ENCODE peak calls at places on chromosomes 4 and X, in six cellular contexts. A is tibial artery, I is cardiac muscle cell, Y is PC-9, Z is heart right ventricle, P is heart left ventricle. T is an unnamed sample. For H3K27me3 and H3K36me3, the result is how much of the 10 kb centered on the place peaks cover.

GRCh38 chr4:152989554-152989970 is 53.4 kb downstream of the FHDC1 start:
- DNase-seq in A (no peak), I (no peak), Y (no peak), Z (no peak), P (no peak), T (no peak)

GRCh38 chrX:50751091-50751490 is 62.9 kb downstream of the SHROOM4 start:
- DNase-seq in A (no peak), I (no peak), Y (no peak), Z (no peak), P (no peak), T (no peak)

GRCh38 chr4:89640620-89641366 is 196.2 kb downstream of the SNCA start:
- DNase-seq in A (no peak), I (peak), Y (no peak), Z (peak), P (peak), T (peak)

GRCh38 chr4:33873791-33874190 is 2370.5 kb downstream of the ARAP2 start:
- DNase-seq in A (no peak), I (no peak), Y (no peak), Z (no peak), P (no peak), T (no peak)

GRCh38 chr4:68361146-68361589 is 11.3 kb upstream of the YTHDC1 start:
- DNase-seq in A (no peak), I (no peak), Y (peak), Z (no peak), P (no peak), T (no peak)

GRCh38 chr4:8768357-8768999 is 103.2 kb downstream of the HMX1 start:
- DNase-seq in A (peak), I (no peak), Y (no peak), Z (no peak), P (no peak), T (no peak)

GRCh38 chrX:40705658-40706312 is 29.6 kb downstream of the MED14 start:
- DNase-seq in A (no peak), I (no peak), Y (no peak), Z (no peak), P (no peak), T (no peak)

GRCh38 chr4:94338681-94339351 is 3.8 kb downstream of the HPGDS start:
- DNase-seq in A (no peak), I (no peak), Y (no peak), Z (no peak), P (no peak), T (no peak)

GRCh38 chrX:67544281-67544680 is 460 bp downstream of the AR start:
- DNase-seq in A (peak), I (peak), Y (no peak), Z (peak), P (no peak), T (peak)

GRCh38 chrX:17328837-17329236 is 46.2 kb upstream of the NHS start:
- DNase-seq in A (no peak), I (no peak), Y (no peak), Z (no peak), P (no peak), T (peak)

GRCh38 chr4:83238849-83239248 is 45.7 kb downstream of the COQ2 start:
- DNase-seq in A (no peak), I (no peak), Y (no peak), Z (no peak), P (no peak), T (no peak)

GRCh38 chrX:2577844-2578444 is 77.2 kb upstream of the DHRSX start:
- DNase-seq in A (no peak), I (no peak), Y (no peak), Z (no peak), P (no peak), T (peak)

GRCh38 chr4:10083331-10083769 is 33.2 kb downstream of the WDR1 start:
- DNase-seq in A (peak), I (no peak), Y (no peak), Z (no peak), P (peak), T (no peak)

GRCh38 chr4:112952301-112952700 is 97.2 kb upstream of the ANK2 start:
- DNase-seq in A (no peak), I (no peak), Y (no peak), Z (no peak), P (no peak), T (no peak)
- H3K4me3 ChIP-seq in A (no peak), I (no peak), Y (no peak), Z (no peak), P (no peak), T (no peak)

GRCh38 chr4:122046255-122046654 is 94.4 kb upstream of the TRPC3 start:
- DNase-seq in A (no peak), I (no peak), Y (no peak), Z (no peak), P (no peak), T (no peak)
- H3K27me3 ChIP-seq in A (under half), I (under half), Y (under half), Z (under half), P (under half), T (under half)

DNA sequence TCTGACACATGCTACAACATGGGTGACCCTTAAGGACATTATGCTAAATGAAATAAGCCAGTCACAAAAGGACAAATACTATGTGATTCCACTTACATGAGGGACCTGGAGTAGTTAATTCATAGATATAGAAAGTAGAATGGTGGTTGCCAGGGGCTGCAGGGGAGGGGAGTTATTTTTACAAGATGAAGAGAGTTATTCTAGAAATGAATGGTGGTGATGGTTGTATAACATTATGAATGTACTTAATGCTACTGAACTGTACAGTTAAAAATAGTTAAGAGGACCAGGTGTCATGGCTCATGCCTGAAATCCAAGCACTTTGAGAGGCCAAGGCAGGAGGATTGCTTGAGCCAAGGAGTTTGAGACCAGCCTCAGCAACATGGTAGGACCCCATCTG is 59.5 kb upstream of the MSANTD1 start:
- DNase-seq in A (no peak), I (no peak), Y (no peak), Z (no peak), P (no peak), T (no peak)
- H3K36me3 ChIP-seq in A (half or more), I (under half), Y (under half), Z (half or more), P (half or more), T (under half)

GRCh38 chr4:163179207-163179606 is 12.5 kb upstream of the NAF1 start:
- DNase-seq in A (no peak), I (no peak), Y (no peak), Z (no peak), P (no peak), T (no peak)
- H3K4me3 ChIP-seq in A (no peak), I (no peak), Y (no peak), Z (no peak), P (no peak), T (no peak)

GRCh38 chr4:133147365-133147821 is 1.7 kb upstream of the PCDH10 start:
- DNase-seq in A (peak), I (no peak), Y (no peak), Z (no peak), P (no peak), T (peak)
- H3K27me3 ChIP-seq in A (under half), I (under half), Y (under half), Z (half or more), P (half or more), T (half or more)

GRCh38 chr4:38111717-38112116 is 151.5 kb downstream of the PTTG2 start:
- DNase-seq in A (no peak), I (no peak), Y (no peak), Z (no peak), P (no peak), T (no peak)

GRCh38 chr4:38109896-38110295 is 149.7 kb downstream of the PTTG2 start:
- DNase-seq in A (no peak), I (peak), Y (peak), Z (no peak), P (no peak), T (no peak)

GRCh38 chr4:38106886-38107514 is 146.8 kb downstream of the PTTG2 start:
- DNase-seq in A (no peak), I (no peak), Y (no peak), Z (no peak), P (no peak), T (no peak)

GRCh38 chr4:38111024-38111423 is 150.8 kb downstream of the PTTG2 start:
- DNase-seq in A (no peak), I (no peak), Y (no peak), Z (no peak), P (no peak), T (no peak)

DNA sequence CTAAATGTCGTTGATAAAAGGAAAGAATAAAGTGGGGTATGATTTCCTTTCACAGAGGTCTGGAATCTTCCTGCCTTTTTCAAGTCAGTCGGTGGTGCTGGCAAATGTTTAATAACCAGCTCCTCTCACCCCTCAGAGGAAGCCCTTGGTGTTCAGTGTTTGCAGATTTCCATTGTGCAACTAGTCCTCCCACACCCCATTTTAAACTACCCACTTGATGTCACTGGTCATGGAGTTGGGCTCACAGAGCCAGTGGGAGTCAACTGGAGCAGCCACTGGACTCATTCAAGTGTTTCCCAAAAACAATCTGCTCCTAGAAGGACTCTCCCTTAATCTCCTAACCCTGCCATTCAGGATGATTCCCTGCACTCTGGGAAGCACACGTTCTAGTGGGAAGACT is 149.2 kb downstream of the PTTG2 start:
- DNase-seq in A (no peak), I (no peak), Y (no peak), Z (no peak), P (no peak), T (no peak)
- H3K36me3 ChIP-seq in A (under half), I (under half), Y (under half), Z (half or more), P (under half), T (under half)

GRCh38 chr4:122662701-122663100 is 41.8 kb upstream of the IL21 start:
- DNase-seq in A (no peak), I (no peak), Y (no peak), Z (no peak), P (no peak), T (peak)

GRCh38 chr4:122661661-122662160 is 40.8 kb upstream of the IL21 start:
- DNase-seq in A (no peak), I (peak), Y (no peak), Z (no peak), P (no peak), T (no peak)

GRCh38 chr4:122658818-122659295 is 38.0 kb upstream of the IL21 start:
- DNase-seq in A (no peak), I (no peak), Y (no peak), Z (no peak), P (no peak), T (no peak)

GRCh38 chr4:122661176-122661575 is 40.3 kb upstream of the IL21 start:
- DNase-seq in A (no peak), I (no peak), Y (no peak), Z (no peak), P (no peak), T (no peak)

GRCh38 chr4:122658377-122658776 is 37.5 kb upstream of the IL21 start:
- DNase-seq in A (no peak), I (no peak), Y (no peak), Z (no peak), P (no peak), T (no peak)
- H3K4me3 ChIP-seq in A (no peak), I (no peak), Y (no peak), Z (no peak), P (no peak), T (no peak)

DNA sequence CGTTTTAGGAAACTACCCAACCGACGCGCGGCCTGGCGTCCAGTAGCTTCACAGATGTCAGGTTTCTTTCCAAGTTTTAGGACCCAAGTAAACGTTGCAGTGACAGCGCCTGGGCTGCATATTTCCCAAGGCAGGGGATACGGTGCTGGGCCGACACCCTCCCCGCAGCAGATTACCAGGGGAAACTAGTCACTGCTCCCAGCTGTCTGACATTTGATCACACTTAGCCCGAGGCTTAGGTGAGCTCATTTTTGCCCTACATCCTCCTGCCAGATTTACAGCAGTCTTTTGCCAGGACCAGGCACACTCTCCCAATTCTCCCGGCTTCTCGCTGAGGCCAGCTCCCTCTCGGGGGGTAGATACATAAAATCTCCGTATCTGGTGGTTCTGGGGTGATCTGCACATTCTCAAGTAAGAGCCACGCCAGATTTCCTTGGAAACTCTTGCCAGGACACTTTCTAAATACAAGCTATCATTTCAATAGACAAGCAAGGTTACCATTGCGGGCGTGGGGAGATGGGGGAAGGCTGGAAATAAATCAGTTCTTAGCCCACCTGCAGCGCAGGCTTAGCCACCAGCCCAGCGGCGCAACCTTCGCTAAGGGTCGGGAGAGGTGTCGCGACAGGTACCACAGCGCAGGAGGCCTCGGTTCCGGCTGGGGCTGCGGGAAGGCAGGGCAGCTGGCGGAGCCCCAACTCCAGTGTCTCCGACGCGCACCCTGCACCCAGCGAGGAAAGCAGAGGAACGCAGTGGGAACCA is 2.5 kb upstream of the SOX3 start:
- DNase-seq in A (no peak), I (no peak), Y (no peak), Z (no peak), P (no peak), T (peak)
- H3K27me3 ChIP-seq in A (half or more), I (half or more), Y (under half), Z (under half), P (half or more), T (half or more)

GRCh38 chr4:99845179-99845578 is 28.6 kb downstream of the DAPP1 start:
- DNase-seq in A (no peak), I (no peak), Y (no peak), Z (no peak), P (no peak), T (no peak)

GRCh38 chr4:99845708-99846469 is 29.3 kb downstream of the DAPP1 start:
- DNase-seq in A (no peak), I (no peak), Y (no peak), Z (no peak), P (no peak), T (no peak)

GRCh38 chr4:99848576-99848975 is 31.9 kb downstream of the DAPP1 start:
- DNase-seq in A (no peak), I (no peak), Y (no peak), Z (no peak), P (no peak), T (no peak)

GRCh38 chr4:99846891-99847290 is 30.3 kb downstream of the DAPP1 start:
- DNase-seq in A (no peak), I (no peak), Y (no peak), Z (no peak), P (no peak), T (no peak)

DNA sequence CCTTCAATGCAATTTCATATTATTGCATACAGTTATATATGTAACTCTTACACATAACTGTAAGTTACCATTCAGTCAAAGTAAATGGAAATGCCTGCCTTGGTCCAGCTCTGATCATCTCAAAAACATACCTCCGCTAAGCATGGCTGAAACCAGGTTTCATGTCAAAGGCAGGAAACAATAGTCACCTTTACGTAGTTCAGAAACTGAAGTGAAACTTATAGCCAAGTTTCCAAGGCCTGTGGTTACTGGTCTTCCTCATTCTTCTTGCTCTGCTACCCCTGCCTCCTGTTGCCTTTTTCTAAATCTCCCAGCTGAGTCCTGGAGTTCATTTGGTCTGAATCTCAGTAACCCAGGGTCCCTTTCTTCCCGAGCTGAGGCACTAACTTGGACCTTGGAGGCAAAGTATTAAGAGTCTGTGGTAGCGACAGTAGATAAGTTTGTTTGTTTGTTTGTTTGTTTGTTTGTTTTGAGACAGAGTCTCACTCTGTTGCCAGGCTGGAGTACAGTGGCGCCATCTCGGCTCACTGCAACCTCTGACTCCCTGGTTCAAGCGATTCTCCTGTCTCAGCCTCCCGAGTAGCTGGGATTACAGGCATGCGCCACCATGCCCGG is 30.8 kb downstream of the DAPP1 start:
- DNase-seq in A (no peak), I (no peak), Y (no peak), Z (no peak), P (no peak), T (no peak)
- H3K36me3 ChIP-seq in A (under half), I (under half), Y (under half), Z (under half), P (under half), T (under half)

T was measured in H7.